ENCODE peak calls at places on chromosomes 3 and 15, in four cellular contexts. One of them, this sample, is unnamed.

GRCh38 chr3:187946031-187946691 is 200.9 kb upstream of the BCL6 start:
- DNase-seq in NAMALWA: peak
- DNase-seq in pulmonary artery endothelial cell: no peak
- DNase-seq in T-helper 17 cell: no peak
- DNase-seq in this sample: no peak

GRCh38 chr3:115074502-115074901 is 72.6 kb downstream of the ZBTB20 start:
- DNase-seq in NAMALWA: no peak
- DNase-seq in pulmonary artery endothelial cell: no peak
- DNase-seq in T-helper 17 cell: no peak
- DNase-seq in this sample: no peak

GRCh38 chr3:15510493-15510892 is 11.0 kb downstream of the COLQ start:
- DNase-seq in NAMALWA: no peak
- DNase-seq in pulmonary artery endothelial cell: no peak
- DNase-seq in T-helper 17 cell: no peak
- DNase-seq in this sample: no peak

GRCh38 chr3:181484026-181484425 is 227.7 kb upstream of the SOX2 start:
- DNase-seq in NAMALWA: no peak
- DNase-seq in pulmonary artery endothelial cell: no peak
- DNase-seq in T-helper 17 cell: no peak
- DNase-seq in this sample: no peak

GRCh38 chr3:14472471-14473351 is 67.4 kb downstream of the GRIP2 start:
- DNase-seq in NAMALWA: no peak
- DNase-seq in pulmonary artery endothelial cell: peak
- DNase-seq in T-helper 17 cell: no peak
- DNase-seq in this sample: peak

GRCh38 chr3:31962801-31963205 is 18.3 kb downstream of the OSBPL10 start:
- DNase-seq in NAMALWA: no peak
- DNase-seq in pulmonary artery endothelial cell: peak
- DNase-seq in T-helper 17 cell: no peak
- DNase-seq in this sample: no peak

GRCh38 chr3:184373422-184373821 is 4.6 kb downstream of the THPO start:
- DNase-seq in NAMALWA: no peak
- DNase-seq in pulmonary artery endothelial cell: no peak
- DNase-seq in T-helper 17 cell: no peak
- DNase-seq in this sample: no peak

GRCh38 chr3:115975796-115976195 is 352.5 kb downstream of the GAP43 start:
- DNase-seq in NAMALWA: no peak
- DNase-seq in pulmonary artery endothelial cell: no peak
- DNase-seq in T-helper 17 cell: no peak
- DNase-seq in this sample: no peak

GRCh38 chr15:92914103-92914499 is 14.0 kb downstream of the CHD2 start:
- DNase-seq in NAMALWA: no peak
- DNase-seq in pulmonary artery endothelial cell: no peak
- DNase-seq in T-helper 17 cell: no peak
- DNase-seq in this sample: no peak

GRCh38 chr15:96075895-96076294 is 254.6 kb upstream of the NR2F2 start:
- DNase-seq in NAMALWA: no peak
- DNase-seq in pulmonary artery endothelial cell: no peak
- DNase-seq in T-helper 17 cell: no peak
- DNase-seq in this sample: no peak

GRCh38 chr15:75666823-75667501 is 19.2 kb downstream of the SNX33 start:
- DNase-seq in NAMALWA: peak
- DNase-seq in pulmonary artery endothelial cell: peak
- DNase-seq in T-helper 17 cell: no peak
- DNase-seq in this sample: peak

GRCh38 chr15:60392986-60393811 is 4.6 kb downstream of the ANXA2 start:
- DNase-seq in NAMALWA: no peak
- DNase-seq in pulmonary artery endothelial cell: no peak
- DNase-seq in T-helper 17 cell: no peak
- DNase-seq in this sample: no peak

GRCh38 chr3:138467905-138468304 is 33.5 kb downstream of the ESYT3 start:
- DNase-seq in NAMALWA: no peak
- DNase-seq in pulmonary artery endothelial cell: no peak
- DNase-seq in T-helper 17 cell: no peak
- DNase-seq in this sample: no peak

GRCh38 chr3:35739964-35740527 is 100.7 kb downstream of the ARPP21 start:
- DNase-seq in NAMALWA: no peak
- DNase-seq in pulmonary artery endothelial cell: no peak
- DNase-seq in T-helper 17 cell: no peak
- DNase-seq in this sample: no peak

GRCh38 chr3:64694127-64694526 is 6.3 kb upstream of the ADAMTS9 start:
- DNase-seq in NAMALWA: no peak
- DNase-seq in pulmonary artery endothelial cell: no peak
- DNase-seq in T-helper 17 cell: no peak
- DNase-seq in this sample: no peak

GRCh38 chr3:13644341-13645082 is 95.6 kb downstream of the FBLN2 start:
- DNase-seq in NAMALWA: no peak
- DNase-seq in pulmonary artery endothelial cell: no peak
- DNase-seq in T-helper 17 cell: no peak
- DNase-seq in this sample: no peak

GRCh38 chr3:191369081-191370010 is 39.0 kb upstream of the UTS2B start:
- DNase-seq in NAMALWA: no peak
- DNase-seq in pulmonary artery endothelial cell: no peak
- DNase-seq in T-helper 17 cell: no peak
- DNase-seq in this sample: no peak

GRCh38 chr3:131233900-131234667 is 147.5 kb upstream of the NUDT16 start:
- DNase-seq in NAMALWA: no peak
- DNase-seq in pulmonary artery endothelial cell: no peak
- DNase-seq in T-helper 17 cell: no peak
- DNase-seq in this sample: no peak

GRCh38 chr15:89669941-89670340 is 9.2 kb downstream of the PLIN1 start:
- DNase-seq in NAMALWA: no peak
- DNase-seq in pulmonary artery endothelial cell: no peak
- DNase-seq in T-helper 17 cell: no peak
- DNase-seq in this sample: no peak

GRCh38 chr15:60121845-60122244 is 117.7 kb downstream of the FOXB1 start:
- DNase-seq in NAMALWA: no peak
- DNase-seq in pulmonary artery endothelial cell: no peak
- DNase-seq in T-helper 17 cell: no peak
- DNase-seq in this sample: no peak

GRCh38 chr3:186099178-186099577 is 9.7 kb downstream of the ETV5 start:
- DNase-seq in NAMALWA: no peak
- DNase-seq in pulmonary artery endothelial cell: peak
- DNase-seq in T-helper 17 cell: no peak
- DNase-seq in this sample: peak

GRCh38 chr15:93331545-93332117 is 242.6 kb upstream of the RGMA start:
- DNase-seq in NAMALWA: no peak
- DNase-seq in pulmonary artery endothelial cell: no peak
- DNase-seq in T-helper 17 cell: no peak
- DNase-seq in this sample: no peak

GRCh38 chr3:149479621-149480325 is 5.3 kb downstream of the TM4SF4 start:
- DNase-seq in NAMALWA: no peak
- DNase-seq in pulmonary artery endothelial cell: peak
- DNase-seq in T-helper 17 cell: no peak
- DNase-seq in this sample: no peak

GRCh38 chr3:12681586-12682371 is 17.9 kb upstream of the RAF1 start:
- DNase-seq in NAMALWA: no peak
- DNase-seq in pulmonary artery endothelial cell: no peak
- DNase-seq in T-helper 17 cell: no peak
- DNase-seq in this sample: no peak

GRCh38 chr3:152720941-152721718 is 113.8 kb upstream of the P2RY1 start:
- DNase-seq in NAMALWA: no peak
- DNase-seq in pulmonary artery endothelial cell: no peak
- DNase-seq in T-helper 17 cell: no peak
- DNase-seq in this sample: no peak

GRCh38 chr3:150410311-150411105 is 2.4 kb downstream of the TSC22D2 start:
- DNase-seq in NAMALWA: peak
- DNase-seq in pulmonary artery endothelial cell: no peak
- DNase-seq in T-helper 17 cell: peak
- DNase-seq in this sample: peak

GRCh38 chr3:56131976-56132590 is 336.2 kb downstream of the ERC2 start:
- DNase-seq in NAMALWA: no peak
- DNase-seq in pulmonary artery endothelial cell: no peak
- DNase-seq in T-helper 17 cell: no peak
- DNase-seq in this sample: no peak